ENCODE peak calls at places on chromosomes 13 and 19, in seven cellular contexts. Q, Z, W, X, Y, H and P are unnamed samples.

GRCh38 chr13:31073859-31074718 is 87.6 kb downstream of the HSPH1 start:
- DNase-seq in Q (no peak), Z (peak), W (no peak), X (no peak), Y (peak), H (no peak), P (no peak)

GRCh38 chr13:26964278-26965057 is 203.9 kb upstream of the GPR12 start:
- DNase-seq in Q (no peak), Z (no peak), W (peak), X (no peak), Y (peak), H (no peak), P (no peak)

GRCh38 chr13:83215627-83216026 is 666.6 kb downstream of the SLITRK1 start:
- DNase-seq in Q (no peak), Z (no peak), W (no peak), X (no peak), Y (peak), H (no peak), P (no peak)

GRCh38 chr19:18543814-18544475 is 572 bp upstream of the FKBP8 start:
- DNase-seq in Q (peak), Z (peak), W (no peak), X (peak), Y (peak), H (no peak), P (peak)

GRCh38 chr13:24740014-24740890 is 23.7 kb upstream of the RNF17 start:
- DNase-seq in Q (no peak), Z (no peak), W (no peak), X (no peak), Y (no peak), H (no peak), P (no peak)

GRCh38 chr13:39364797-39365468 is 238.1 kb downstream of the LHFPL6 start:
- DNase-seq in Q (no peak), Z (peak), W (no peak), X (no peak), Y (peak), H (no peak), P (no peak)

GRCh38 chr19:58566989-58567388 is 6.1 kb downstream of the MZF1 start:
- DNase-seq in Q (peak), Z (no peak), W (peak), X (no peak), Y (no peak), H (no peak), P (no peak)

GRCh38 chr13:21074601-21075302 is 13.4 kb upstream of the LATS2 start:
- DNase-seq in Q (no peak), Z (no peak), W (no peak), X (peak), Y (no peak), H (peak), P (peak)

GRCh38 chr13:95156208-95156607 is 145.0 kb downstream of the ABCC4 start:
- DNase-seq in Q (no peak), Z (no peak), W (no peak), X (no peak), Y (peak), H (no peak), P (no peak)

GRCh38 chr13:22196777-22197176 is 525.9 kb downstream of the FGF9 start:
- DNase-seq in Q (no peak), Z (no peak), W (no peak), X (no peak), Y (no peak), H (no peak), P (no peak)

GRCh38 chr13:39635564-39635963 is 19.9 kb upstream of the COG6 start:
- DNase-seq in Q (no peak), Z (no peak), W (no peak), X (no peak), Y (no peak), H (no peak), P (no peak)

GRCh38 chr19:47854459-47854858 is 4.6 kb upstream of the TPRX2 start:
- DNase-seq in Q (no peak), Z (no peak), W (no peak), X (no peak), Y (no peak), H (no peak), P (no peak)

GRCh38 chr13:98869408-98870090 is 108.3 kb downstream of the DOCK9 start:
- DNase-seq in Q (no peak), Z (no peak), W (no peak), X (peak), Y (no peak), H (no peak), P (peak)

GRCh38 chr13:72726721-72727416 is 560 bp downstream of the MZT1 start:
- DNase-seq in Q (peak), Z (peak), W (peak), X (peak), Y (no peak), H (peak), P (peak)

GRCh38 chr13:78827471-78827870 is 168.5 kb upstream of the OBI1 start:
- DNase-seq in Q (no peak), Z (peak), W (no peak), X (peak), Y (no peak), H (no peak), P (no peak)

GRCh38 chr19:15154002-15154612 is 46.7 kb downstream of the NOTCH3 start:
- DNase-seq in Q (no peak), Z (peak), W (no peak), X (peak), Y (peak), H (no peak), P (peak)
- TF ChIP-seq CTCF in Q (peak), Z (peak), W (no peak), X (peak), Y (peak), H (peak), P (peak)

DNA sequence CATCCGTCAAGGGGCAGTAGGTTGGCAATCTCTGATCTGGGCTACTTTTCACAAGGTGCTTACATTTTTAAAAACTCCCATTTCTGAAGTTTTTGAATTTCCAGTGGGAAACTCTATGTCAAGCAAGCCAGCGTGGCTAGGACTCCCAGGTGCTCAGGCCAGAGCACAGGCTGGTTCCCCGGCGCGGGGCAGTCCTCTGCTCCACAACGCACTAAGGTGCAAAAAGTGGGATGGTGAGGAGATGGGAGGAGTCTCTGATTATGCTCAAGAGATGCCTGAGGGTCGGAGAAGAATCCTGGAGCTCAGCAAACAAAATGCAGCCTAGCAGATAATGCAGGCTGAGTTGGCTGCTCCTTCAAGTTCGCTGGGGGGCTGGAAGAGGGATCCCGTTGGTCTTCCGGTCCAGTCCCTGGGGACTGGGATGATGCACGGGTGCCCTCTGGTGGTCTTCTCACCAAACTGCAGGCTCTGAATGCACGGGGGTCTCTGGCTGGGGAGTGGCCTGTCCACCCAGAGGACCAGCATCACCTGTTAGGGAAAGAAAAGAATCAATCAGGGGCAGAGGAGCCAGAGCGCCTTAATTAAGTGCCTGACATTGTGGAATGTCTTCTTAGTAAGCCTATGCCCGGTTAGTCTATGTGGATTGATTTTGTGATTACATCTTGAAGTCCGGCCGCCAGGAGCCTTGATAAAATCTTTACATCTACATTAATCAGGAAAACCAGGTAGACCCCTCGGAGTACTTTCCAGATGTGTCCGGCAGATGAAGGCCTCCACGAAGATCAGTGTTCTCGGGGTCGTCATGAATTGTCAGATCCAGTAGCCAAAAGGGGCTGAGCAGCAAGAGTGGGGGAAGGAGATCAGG is 244.4 kb upstream of the MAB21L1 start:
- DNase-seq in Q (no peak), Z (peak), W (peak), X (peak), Y (peak), H (no peak), P (peak)
- H3K4me3 ChIP-seq in Q (peak), Z (no peak), W (no peak), X (no peak), Y (no peak), H (no peak), P (no peak)

DNA sequence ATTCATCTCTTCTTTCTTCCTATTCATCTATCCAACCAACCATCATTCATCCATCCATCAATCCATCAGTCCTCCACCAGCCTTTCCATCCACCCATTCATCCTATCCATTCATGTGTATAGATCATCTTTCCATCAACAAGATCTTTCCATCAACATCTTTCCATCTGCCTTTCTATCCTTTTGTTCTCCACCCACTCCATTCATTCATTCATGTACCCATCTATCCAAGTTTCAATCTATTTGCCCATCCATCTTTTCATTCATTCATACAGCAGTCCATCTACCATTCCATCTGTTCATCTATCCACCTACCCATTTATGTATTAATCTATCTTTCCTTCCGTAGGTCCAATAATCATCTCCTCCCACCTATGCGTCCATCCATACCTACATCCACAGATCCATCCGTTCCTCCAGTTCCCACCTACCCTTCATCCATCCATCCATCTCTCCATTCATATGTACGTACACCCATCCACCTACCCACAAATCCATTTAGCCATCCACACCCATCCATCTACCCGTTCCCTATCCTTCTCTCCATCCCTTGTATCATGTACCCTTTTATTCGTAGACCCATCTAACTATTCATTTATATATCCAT is 53.3 kb downstream of the RYR1 start:
- DNase-seq in Q (no peak), Z (no peak), W (no peak), X (no peak), Y (no peak), H (no peak), P (no peak)
- TF ChIP-seq CTCF in Q (no peak), Z (no peak), W (no peak), X (no peak), Y (no peak), H (no peak), P (no peak)

GRCh38 chr13:46168818-46169217 is 13.2 kb downstream of the LCP1 start:
- DNase-seq in Q (no peak), Z (no peak), W (no peak), X (no peak), Y (no peak), H (no peak), P (no peak)

GRCh38 chr13:46166947-46167610 is 14.9 kb downstream of the LCP1 start:
- DNase-seq in Q (no peak), Z (no peak), W (no peak), X (no peak), Y (no peak), H (no peak), P (no peak)

GRCh38 chr13:46166221-46166584 is 15.8 kb downstream of the LCP1 start:
- DNase-seq in Q (no peak), Z (no peak), W (no peak), X (no peak), Y (no peak), H (no peak), P (no peak)

GRCh38 chr13:46170268-46170667 is 11.7 kb downstream of the LCP1 start:
- DNase-seq in Q (no peak), Z (no peak), W (peak), X (no peak), Y (no peak), H (no peak), P (no peak)

DNA sequence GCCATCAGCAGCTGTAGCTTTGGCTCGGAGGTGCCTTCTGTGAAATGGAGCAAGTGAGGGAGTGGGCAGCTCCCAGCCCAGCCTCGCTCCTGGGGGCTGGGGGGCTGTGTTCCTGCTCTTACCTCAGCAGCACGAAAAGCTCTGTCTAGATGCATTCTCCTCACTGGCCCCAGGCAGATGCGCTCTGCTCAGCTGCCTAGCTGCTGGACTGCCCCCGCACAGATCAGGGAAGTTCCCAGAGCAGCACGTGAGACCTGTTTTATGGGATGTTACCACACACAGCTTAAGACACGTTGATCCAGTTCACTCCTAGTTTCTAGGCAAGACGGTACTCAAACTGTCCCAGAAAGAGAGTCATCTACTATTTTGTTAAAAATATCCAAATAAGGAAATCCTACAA is 13.6 kb downstream of the LCP1 start:
- DNase-seq in Q (no peak), Z (no peak), W (no peak), X (peak), Y (no peak), H (no peak), P (no peak)
- H3K4me3 ChIP-seq in Q (no peak), Z (no peak), W (no peak), X (no peak), Y (no peak), H (peak), P (no peak)

GRCh38 chr13:36133950-36134349 is 2.8 kb upstream of the DCLK1 start:
- DNase-seq in Q (no peak), Z (no peak), W (no peak), X (no peak), Y (no peak), H (no peak), P (no peak)
- TF ChIP-seq CTCF in Q (no peak), Z (no peak), W (no peak), X (no peak), Y (no peak), H (no peak), P (no peak)

GRCh38 chr19:4378886-4379285 is 21.5 kb downstream of the SH3GL1 start:
- DNase-seq in Q (no peak), Z (no peak), W (no peak), X (no peak), Y (no peak), H (no peak), P (no peak)
- H3K4me3 ChIP-seq in Q (no peak), Z (no peak), W (no peak), X (no peak), Y (no peak), H (no peak), P (no peak)

GRCh38 chr13:114151565-114152284 is 19.3 kb upstream of the RASA3 start:
- DNase-seq in Q (peak), Z (no peak), W (no peak), X (no peak), Y (no peak), H (peak), P (peak)
- TF ChIP-seq CTCF in Q (no peak), Z (no peak), W (no peak), X (no peak), Y (no peak), H (peak), P (no peak)

GRCh38 chr13:50129065-50129922 is 114.0 kb downstream of the KCNRG start:
- DNase-seq in Q (peak), Z (peak), W (no peak), X (no peak), Y (no peak), H (no peak), P (no peak)
- H3K4me3 ChIP-seq in Q (no peak), Z (peak), W (no peak), X (peak), Y (no peak), H (peak), P (no peak)

DNA sequence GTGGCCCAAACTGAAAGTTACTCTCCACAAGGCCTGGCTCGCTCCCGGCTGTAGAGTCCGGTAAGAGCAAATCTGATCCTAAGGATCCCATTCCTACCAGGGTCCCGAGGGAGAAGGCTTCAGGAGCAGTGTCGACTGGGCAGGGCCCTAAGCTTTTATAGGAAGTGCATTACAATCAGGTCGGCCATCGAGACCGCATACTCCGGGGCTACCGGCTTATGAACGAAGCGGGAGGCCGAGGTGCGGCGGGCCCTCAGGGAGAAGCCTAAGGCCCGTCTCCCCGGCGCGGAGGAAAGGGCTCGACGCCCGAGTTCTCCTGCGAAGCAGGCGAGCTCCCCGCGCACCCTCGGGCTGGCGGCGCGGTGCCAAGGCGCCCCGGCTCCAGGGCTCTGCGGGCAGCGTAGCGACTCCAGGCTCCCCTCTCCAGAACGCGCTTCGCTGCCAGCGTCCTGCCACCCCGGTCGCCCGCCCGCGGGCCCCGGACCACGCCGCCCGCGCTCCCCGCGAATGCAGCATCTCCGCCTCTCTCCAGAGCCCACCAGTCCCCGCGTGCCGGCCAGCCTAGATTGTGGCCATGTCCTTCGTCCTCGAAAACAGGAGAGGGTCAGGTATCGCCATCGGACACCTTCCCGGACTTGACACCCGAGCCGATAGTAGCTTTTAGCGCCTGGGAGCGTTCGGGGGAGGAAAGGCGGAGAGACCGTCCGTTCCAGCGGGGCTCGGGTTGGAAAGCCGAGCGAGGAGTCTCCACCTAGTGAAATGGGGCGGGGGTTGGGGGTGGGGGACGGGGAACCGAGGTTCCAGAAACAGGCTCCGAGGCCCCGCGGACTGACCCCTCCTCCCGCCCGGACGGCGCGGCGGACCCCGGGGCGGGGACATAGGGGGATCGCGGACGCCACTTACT is 1.3 kb downstream of the EFNB2 start:
- DNase-seq in Q (peak), Z (peak), W (peak), X (peak), Y (peak), H (no peak), P (peak)
- TF ChIP-seq CTCF in Q (no peak), Z (no peak), W (no peak), X (no peak), Y (peak), H (no peak), P (no peak)

DNA sequence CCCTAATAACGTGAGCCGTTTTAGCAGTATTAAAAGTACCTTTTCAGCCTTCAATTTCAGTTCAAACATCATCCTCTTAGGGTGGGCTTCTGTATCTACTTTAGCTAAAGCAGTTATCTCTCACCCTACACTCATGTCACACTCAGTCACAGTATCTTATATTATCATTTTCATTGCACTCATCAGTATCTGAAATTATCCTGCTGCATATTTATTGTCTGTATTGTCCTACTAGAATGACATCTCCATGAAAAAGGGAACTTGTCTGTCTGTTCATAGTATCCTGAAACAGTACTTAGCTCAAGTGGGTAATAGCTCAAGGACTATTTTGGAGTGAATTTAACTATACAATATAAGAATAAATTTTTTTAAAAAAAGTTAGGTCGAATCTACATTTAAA is 19.9 kb upstream of the RFC3 start:
- DNase-seq in Q (no peak), Z (no peak), W (no peak), X (no peak), Y (no peak), H (no peak), P (no peak)
- H3K4me3 ChIP-seq in Q (no peak), Z (no peak), W (no peak), X (no peak), Y (no peak), H (no peak), P (no peak)